ENCODE peak calls at places on chromosomes 13 and 19, in four cellular contexts. One of them, this sample, is unnamed. For H3K4me1, the result is how much of the 10 kb centered on the place peaks cover.

GRCh38 chr19:46731584-46731983 is 14.3 kb upstream of the FKRP start:
- DNase-seq in kidney: no peak
- DNase-seq in fibroblast of lung: peak
- DNase-seq in mammary epithelial cell: peak
- DNase-seq in this sample: peak

GRCh38 chr13:109781384-109782065 is 4.9 kb downstream of the IRS2 start:
- DNase-seq in kidney: peak
- DNase-seq in fibroblast of lung: peak
- DNase-seq in mammary epithelial cell: peak
- DNase-seq in this sample: no peak

GRCh38 chr19:1527650-1528309 is 3.9 kb downstream of the PLK5 start:
- DNase-seq in kidney: no peak
- DNase-seq in fibroblast of lung: no peak
- DNase-seq in mammary epithelial cell: no peak
- DNase-seq in this sample: no peak

GRCh38 chr19:10338940-10339339 is 484 bp downstream of the ICAM3 start:
- DNase-seq in kidney: no peak
- DNase-seq in fibroblast of lung: no peak
- DNase-seq in mammary epithelial cell: no peak
- DNase-seq in this sample: no peak

GRCh38 chr13:77309254-77309653 is 17.6 kb downstream of the MYCBP2 start:
- DNase-seq in fibroblast of lung: no peak
- DNase-seq in kidney: no peak
- DNase-seq in mammary epithelial cell: no peak
- DNase-seq in this sample: no peak

GRCh38 chr19:294819-295686 is 3.9 kb upstream of the PLPP2 start:
- DNase-seq in mammary epithelial cell: no peak
- DNase-seq in fibroblast of lung: no peak
- DNase-seq in kidney: no peak
- DNase-seq in this sample: no peak

GRCh38 chr19:29188704-29189375 is 24.1 kb downstream of the UQCRFS1 start:
- DNase-seq in kidney: no peak
- DNase-seq in mammary epithelial cell: no peak
- DNase-seq in fibroblast of lung: no peak
- DNase-seq in this sample: no peak

GRCh38 chr19:6041991-6042421 is 64.1 kb upstream of the RANBP3 start:
- DNase-seq in mammary epithelial cell: no peak
- DNase-seq in fibroblast of lung: no peak
- DNase-seq in kidney: peak
- DNase-seq in this sample: no peak

GRCh38 chr19:6697291-6697690 is 23.2 kb downstream of the C3 start:
- DNase-seq in fibroblast of lung: no peak
- DNase-seq in kidney: peak
- DNase-seq in mammary epithelial cell: no peak
- DNase-seq in this sample: no peak

GRCh38 chr13:84668637-84669036 is 786.4 kb upstream of the SLITRK1 start:
- DNase-seq in fibroblast of lung: no peak
- DNase-seq in kidney: no peak
- DNase-seq in mammary epithelial cell: no peak
- DNase-seq in this sample: peak

GRCh38 chr19:56404705-56405056 is 549 bp downstream of the ZNF583 start:
- DNase-seq in kidney: no peak
- DNase-seq in fibroblast of lung: no peak
- DNase-seq in mammary epithelial cell: no peak
- DNase-seq in this sample: no peak

GRCh38 chr19:29533578-29534544 is 8.1 kb downstream of the VSTM2B start:
- DNase-seq in mammary epithelial cell: no peak
- DNase-seq in kidney: peak
- DNase-seq in fibroblast of lung: no peak
- DNase-seq in this sample: no peak

GRCh38 chr19:47028372-47028672 is 8.7 kb downstream of the NPAS1 start:
- DNase-seq in kidney: peak
- DNase-seq in mammary epithelial cell: no peak
- DNase-seq in fibroblast of lung: no peak
- DNase-seq in this sample: no peak

GRCh38 chr13:99916366-99917103 is 55.0 kb downstream of the ZIC5 start:
- DNase-seq in fibroblast of lung: peak
- DNase-seq in mammary epithelial cell: peak
- DNase-seq in kidney: no peak
- DNase-seq in this sample: no peak

GRCh38 chr13:27678306-27679040 is 56.8 kb downstream of the POLR1D start:
- DNase-seq in fibroblast of lung: no peak
- DNase-seq in mammary epithelial cell: peak
- DNase-seq in kidney: no peak
- DNase-seq in this sample: peak

GRCh38 chr13:63864171-63864902 is 2448.7 kb upstream of the PCDH20 start:
- DNase-seq in mammary epithelial cell: no peak
- DNase-seq in kidney: no peak
- DNase-seq in fibroblast of lung: peak
- DNase-seq in this sample: no peak

GRCh38 chr13:112645327-112645914 is 44.4 kb upstream of the ATP11A start:
- DNase-seq in mammary epithelial cell: no peak
- DNase-seq in fibroblast of lung: no peak
- DNase-seq in kidney: peak
- DNase-seq in this sample: no peak

GRCh38 chr13:26423634-26424033 is 133.8 kb upstream of the WASF3 start:
- DNase-seq in mammary epithelial cell: no peak
- DNase-seq in fibroblast of lung: peak
- DNase-seq in kidney: no peak
- DNase-seq in this sample: no peak

GRCh38 chr13:77372275-77372674 is 45.4 kb upstream of the MYCBP2 start:
- DNase-seq in fibroblast of lung: peak
- DNase-seq in kidney: no peak
- DNase-seq in mammary epithelial cell: no peak
- DNase-seq in this sample: no peak

GRCh38 chr13:33140161-33140560 is 123.9 kb downstream of the KL start:
- DNase-seq in mammary epithelial cell: no peak
- DNase-seq in kidney: no peak
- DNase-seq in fibroblast of lung: no peak
- DNase-seq in this sample: no peak

GRCh38 chr19:54650108-54650666 is 12.6 kb upstream of the LILRB4 start:
- DNase-seq in fibroblast of lung: no peak
- DNase-seq in mammary epithelial cell: no peak
- DNase-seq in kidney: no peak
- DNase-seq in this sample: no peak

GRCh38 chr13:51783432-51784094 is 20.4 kb downstream of the DHRS12 start:
- DNase-seq in fibroblast of lung: no peak
- DNase-seq in kidney: no peak
- DNase-seq in mammary epithelial cell: no peak
- DNase-seq in this sample: no peak

GRCh38 chr13:106530209-106530906 is 5.1 kb downstream of the EFNB2 start:
- DNase-seq in mammary epithelial cell: no peak
- DNase-seq in kidney: no peak
- DNase-seq in fibroblast of lung: no peak
- DNase-seq in this sample: no peak

GRCh38 chr13:55566334-55566733 is 1574.4 kb upstream of the PRR20A start:
- DNase-seq in kidney: no peak
- DNase-seq in fibroblast of lung: no peak
- DNase-seq in mammary epithelial cell: no peak
- DNase-seq in this sample: no peak

GRCh38 chr13:28527629-28528028 is 32.7 kb upstream of the FLT1 start:
- DNase-seq in kidney: no peak
- DNase-seq in fibroblast of lung: no peak
- DNase-seq in mammary epithelial cell: no peak
- DNase-seq in this sample: no peak

GRCh38 chr19:24099829-24100228 is 12.8 kb downstream of the ZNF254 start:
- DNase-seq in kidney: no peak
- DNase-seq in fibroblast of lung: peak
- DNase-seq in mammary epithelial cell: no peak
- DNase-seq in this sample: no peak

GRCh38 chr13:98443329-98443728 is 133.6 kb downstream of the STK24 start:
- DNase-seq in mammary epithelial cell: peak
- DNase-seq in kidney: peak
- DNase-seq in fibroblast of lung: peak
- DNase-seq in this sample: no peak

GRCh38 chr13:35599385-35599784 is 122.9 kb upstream of the MAB21L1 start:
- DNase-seq in fibroblast of lung: no peak
- DNase-seq in kidney: no peak
- DNase-seq in mammary epithelial cell: peak
- DNase-seq in this sample: no peak

GRCh38 chr19:17209126-17210036 is 5.8 kb upstream of the USE1 start:
- DNase-seq in mammary epithelial cell: no peak
- DNase-seq in kidney: no peak
- DNase-seq in fibroblast of lung: peak
- DNase-seq in this sample: peak

GRCh38 chr19:22609630-22610029 is 24.5 kb upstream of the ZNF492 start:
- DNase-seq in kidney: no peak
- DNase-seq in mammary epithelial cell: no peak
- DNase-seq in fibroblast of lung: no peak
- DNase-seq in this sample: no peak

GRCh38 chr19:10104665-10105221 is 1.4 kb upstream of the PPAN start:
- DNase-seq in kidney: peak
- DNase-seq in mammary epithelial cell: no peak
- DNase-seq in fibroblast of lung: no peak
- DNase-seq in this sample: peak

GRCh38 chr13:30863231-30863630 is 42.8 kb upstream of the MEDAG start:
- DNase-seq in mammary epithelial cell: no peak
- DNase-seq in fibroblast of lung: no peak
- DNase-seq in kidney: no peak
- DNase-seq in this sample: no peak

GRCh38 chr13:30863796-30864195 is 42.3 kb upstream of the MEDAG start:
- DNase-seq in fibroblast of lung: no peak
- DNase-seq in kidney: no peak
- DNase-seq in mammary epithelial cell: no peak
- DNase-seq in this sample: no peak

GRCh38 chr13:30862707-30863106 is 43.4 kb upstream of the MEDAG start:
- DNase-seq in fibroblast of lung: peak
- DNase-seq in kidney: no peak
- DNase-seq in mammary epithelial cell: no peak
- DNase-seq in this sample: peak

GRCh38 chr13:30865131-30866009 is 40.7 kb upstream of the MEDAG start:
- DNase-seq in kidney: peak
- DNase-seq in mammary epithelial cell: peak
- DNase-seq in fibroblast of lung: peak
- DNase-seq in this sample: peak

DNA sequence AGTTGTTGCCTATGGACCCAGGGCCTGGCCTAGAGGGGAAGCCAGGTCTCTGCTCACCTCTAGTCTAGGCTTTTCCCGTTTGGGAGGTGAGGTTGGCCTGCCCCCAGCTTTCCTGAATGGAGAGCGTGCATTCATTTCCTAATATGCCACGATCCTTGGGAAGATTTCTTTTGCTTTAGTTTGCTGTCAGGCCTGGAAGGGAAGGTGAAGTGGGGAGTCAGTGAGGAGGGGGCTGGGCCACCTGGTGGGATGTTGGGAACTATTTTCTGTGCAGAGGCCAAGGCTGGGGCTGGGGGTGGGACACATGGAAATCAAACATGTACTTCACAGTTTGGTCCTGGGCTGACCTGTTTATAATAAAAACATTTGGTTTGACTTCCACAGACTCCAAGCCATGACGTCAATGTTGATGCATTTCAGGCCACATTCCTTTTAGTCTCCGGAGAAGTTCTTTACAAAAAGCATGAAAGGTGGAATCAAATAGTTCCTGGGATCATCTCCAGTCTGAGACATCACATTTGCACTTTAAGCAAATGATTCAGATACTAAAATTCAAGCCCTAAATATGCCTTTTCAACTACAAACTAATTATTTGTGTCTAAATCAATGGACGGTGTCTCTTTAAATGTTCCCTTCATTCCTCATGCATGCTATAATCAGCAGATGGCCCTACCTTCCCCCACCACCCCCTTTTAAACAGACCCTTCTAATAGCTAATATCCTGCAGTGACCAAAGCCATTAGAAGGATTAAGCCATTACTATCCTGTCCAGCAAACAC is 41.5 kb upstream of the MEDAG start:
- DNase-seq in mammary epithelial cell: peak
- DNase-seq in kidney: no peak
- DNase-seq in fibroblast of lung: peak
- DNase-seq in this sample: no peak
- H3K4me1 ChIP-seq in mammary epithelial cell: under half
- H3K4me1 ChIP-seq in kidney: under half
- H3K4me1 ChIP-seq in fibroblast of lung: under half
- H3K4me1 ChIP-seq in this sample: under half

DNA sequence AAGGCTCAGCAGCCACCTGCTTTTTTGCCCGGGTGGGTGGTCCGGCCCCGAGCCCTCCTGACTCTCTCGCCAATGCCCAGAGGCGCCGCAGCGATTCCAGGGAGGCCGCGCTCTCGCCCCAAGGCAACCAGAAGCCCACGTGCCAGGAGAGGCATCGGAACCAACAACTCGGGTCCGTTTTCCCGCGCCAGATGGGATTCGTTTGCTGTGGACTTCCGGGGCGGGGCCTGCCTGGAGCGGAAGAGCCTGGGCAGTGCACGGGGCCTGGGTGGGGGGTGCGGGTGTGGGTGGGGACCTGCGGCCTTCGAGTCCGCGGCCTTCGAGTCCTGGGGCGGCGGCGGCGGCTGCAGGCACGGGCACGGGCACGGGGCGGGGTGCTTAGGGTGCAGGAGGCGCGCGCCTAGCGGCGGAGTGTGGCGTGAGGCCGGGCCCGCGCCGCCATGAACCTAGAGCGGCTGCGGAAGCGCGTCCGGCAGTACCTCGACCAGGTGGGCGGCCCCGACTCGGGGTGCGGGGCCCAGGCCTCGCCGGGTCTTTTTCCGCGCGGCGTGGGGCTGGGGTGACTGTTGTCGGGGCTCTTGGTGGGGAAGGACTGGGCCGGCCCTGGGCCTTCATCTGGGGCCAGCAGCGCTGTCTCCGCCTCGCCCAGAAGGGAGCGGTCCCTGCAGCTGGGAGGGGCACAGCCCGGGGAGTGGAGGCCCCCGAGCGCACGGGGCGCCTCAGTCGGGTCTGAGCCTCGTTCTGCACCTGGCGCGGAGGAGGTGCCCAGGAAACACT is at the start of gene CDC16:
- DNase-seq in mammary epithelial cell: peak
- DNase-seq in kidney: peak
- DNase-seq in fibroblast of lung: peak
- DNase-seq in this sample: peak
- TF ChIP-seq CTCF in mammary epithelial cell: peak
- TF ChIP-seq CTCF in kidney: peak
- TF ChIP-seq CTCF in fibroblast of lung: no peak
- TF ChIP-seq CTCF in this sample: peak

GRCh38 chr19:3762130-3762473 is 380 bp upstream of the MRPL54 start:
- DNase-seq in mammary epithelial cell: no peak
- DNase-seq in fibroblast of lung: no peak
- DNase-seq in kidney: no peak
- DNase-seq in this sample: no peak
- H3K4me3 ChIP-seq in mammary epithelial cell: peak
- H3K4me3 ChIP-seq in fibroblast of lung: peak
- H3K4me3 ChIP-seq in kidney: peak
- H3K4me3 ChIP-seq in this sample: no peak

GRCh38 chr19:48629297-48629598 is 7.9 kb downstream of the DBP start:
- DNase-seq in kidney: peak
- DNase-seq in mammary epithelial cell: no peak
- DNase-seq in fibroblast of lung: no peak
- DNase-seq in this sample: peak

GRCh38 chr19:48627865-48628314 is 8.6 kb downstream of the SPHK2 start:
- DNase-seq in mammary epithelial cell: no peak
- DNase-seq in fibroblast of lung: no peak
- DNase-seq in kidney: peak
- DNase-seq in this sample: peak

GRCh38 chr19:48629599-48630288 is 7.4 kb downstream of the DBP start:
- DNase-seq in fibroblast of lung: peak
- DNase-seq in kidney: peak
- DNase-seq in mammary epithelial cell: no peak
- DNase-seq in this sample: peak

GRCh38 chr19:48627211-48627864 is 8.0 kb downstream of the SPHK2 start:
- DNase-seq in fibroblast of lung: no peak
- DNase-seq in mammary epithelial cell: peak
- DNase-seq in kidney: peak
- DNase-seq in this sample: peak

GRCh38 chr19:48628486-48629296 is 8.5 kb downstream of the DBP start:
- DNase-seq in mammary epithelial cell: no peak
- DNase-seq in fibroblast of lung: no peak
- DNase-seq in kidney: peak
- DNase-seq in this sample: peak
- H3K4me1 ChIP-seq in mammary epithelial cell: under half
- H3K4me1 ChIP-seq in fibroblast of lung: under half
- H3K4me1 ChIP-seq in kidney: under half
- H3K4me1 ChIP-seq in this sample: half or more

This sample was measured in mucosa of descending colon.